ENCODE peak calls at places on chromosome 21, in ten cellular contexts. One of them, this sample, is unnamed.

GRCh38 chr21:28587748-28588147 is 404.9 kb downstream of the LTN1 start:
- DNase-seq in nephron progenitor cell: no peak
- DNase-seq in heart right ventricle: no peak
- DNase-seq in heart left ventricle: no peak
- DNase-seq in A549: no peak
- DNase-seq in hepatocyte: no peak
- DNase-seq in activated effector memory CD4-positive, alpha-beta T cell treated with anti-CD3 and anti-CD28 coated beads, Interleukin-2, amount 50 U/mL, for 16 hours: no peak
- DNase-seq in activated CD4-positive, alpha-beta T cell treated with anti-CD3 and anti-CD28 coated beads for 4 hours: no peak
- DNase-seq in NCI-H1694 treated with DMSO at 0.1 percent for 48 hours: no peak
- DNase-seq in stimulated activated CD8-positive, alpha-beta memory T cell treated with anti-CD3 and anti-CD28 coated beads, Interleukin-7, amount 100 ng/mL, for 1 hour: no peak
- DNase-seq in this sample: no peak

GRCh38 chr21:45116066-45116465 is 41.7 kb downstream of the ADARB1 start:
- DNase-seq in NCI-H1694 treated with DMSO at 0.1 percent for 48 hours: no peak
- DNase-seq in hepatocyte: no peak
- DNase-seq in A549: no peak
- DNase-seq in activated effector memory CD4-positive, alpha-beta T cell treated with anti-CD3 and anti-CD28 coated beads, Interleukin-2, amount 50 U/mL, for 16 hours: no peak
- DNase-seq in activated CD4-positive, alpha-beta T cell treated with anti-CD3 and anti-CD28 coated beads for 4 hours: no peak
- DNase-seq in stimulated activated CD8-positive, alpha-beta memory T cell treated with anti-CD3 and anti-CD28 coated beads, Interleukin-7, amount 100 ng/mL, for 1 hour: no peak
- DNase-seq in nephron progenitor cell: no peak
- DNase-seq in heart left ventricle: no peak
- DNase-seq in heart right ventricle: no peak
- DNase-seq in this sample: no peak

GRCh38 chr21:44908908-44909307 is 11.8 kb downstream of the ITGB2 start:
- DNase-seq in A549: no peak
- DNase-seq in NCI-H1694 treated with DMSO at 0.1 percent for 48 hours: no peak
- DNase-seq in heart right ventricle: peak
- DNase-seq in activated CD4-positive, alpha-beta T cell treated with anti-CD3 and anti-CD28 coated beads for 4 hours: no peak
- DNase-seq in activated effector memory CD4-positive, alpha-beta T cell treated with anti-CD3 and anti-CD28 coated beads, Interleukin-2, amount 50 U/mL, for 16 hours: no peak
- DNase-seq in hepatocyte: no peak
- DNase-seq in heart left ventricle: peak
- DNase-seq in stimulated activated CD8-positive, alpha-beta memory T cell treated with anti-CD3 and anti-CD28 coated beads, Interleukin-7, amount 100 ng/mL, for 1 hour: no peak
- DNase-seq in nephron progenitor cell: no peak
- DNase-seq in this sample: no peak

GRCh38 chr21:17925900-17926299 is 106.7 kb upstream of the C21orf91 start:
- DNase-seq in heart right ventricle: no peak
- DNase-seq in nephron progenitor cell: peak
- DNase-seq in heart left ventricle: no peak
- DNase-seq in stimulated activated CD8-positive, alpha-beta memory T cell treated with anti-CD3 and anti-CD28 coated beads, Interleukin-7, amount 100 ng/mL, for 1 hour: no peak
- DNase-seq in hepatocyte: peak
- DNase-seq in A549: no peak
- DNase-seq in activated CD4-positive, alpha-beta T cell treated with anti-CD3 and anti-CD28 coated beads for 4 hours: no peak
- DNase-seq in NCI-H1694 treated with DMSO at 0.1 percent for 48 hours: peak
- DNase-seq in activated effector memory CD4-positive, alpha-beta T cell treated with anti-CD3 and anti-CD28 coated beads, Interleukin-2, amount 50 U/mL, for 16 hours: no peak
- DNase-seq in this sample: no peak

GRCh38 chr21:31326478-31327247 is 17.4 kb downstream of the TIAM1 start:
- DNase-seq in NCI-H1694 treated with DMSO at 0.1 percent for 48 hours: peak
- DNase-seq in activated effector memory CD4-positive, alpha-beta T cell treated with anti-CD3 and anti-CD28 coated beads, Interleukin-2, amount 50 U/mL, for 16 hours: peak
- DNase-seq in hepatocyte: no peak
- DNase-seq in stimulated activated CD8-positive, alpha-beta memory T cell treated with anti-CD3 and anti-CD28 coated beads, Interleukin-7, amount 100 ng/mL, for 1 hour: no peak
- DNase-seq in nephron progenitor cell: no peak
- DNase-seq in A549: no peak
- DNase-seq in activated CD4-positive, alpha-beta T cell treated with anti-CD3 and anti-CD28 coated beads for 4 hours: peak
- DNase-seq in heart left ventricle: no peak
- DNase-seq in heart right ventricle: no peak
- DNase-seq in this sample: no peak

GRCh38 chr21:45615145-45615711 is 28.3 kb upstream of the PCBP3 start:
- DNase-seq in nephron progenitor cell: no peak
- DNase-seq in NCI-H1694 treated with DMSO at 0.1 percent for 48 hours: no peak
- DNase-seq in activated effector memory CD4-positive, alpha-beta T cell treated with anti-CD3 and anti-CD28 coated beads, Interleukin-2, amount 50 U/mL, for 16 hours: peak
- DNase-seq in hepatocyte: no peak
- DNase-seq in heart right ventricle: no peak
- DNase-seq in heart left ventricle: no peak
- DNase-seq in A549: no peak
- DNase-seq in stimulated activated CD8-positive, alpha-beta memory T cell treated with anti-CD3 and anti-CD28 coated beads, Interleukin-7, amount 100 ng/mL, for 1 hour: peak
- DNase-seq in activated CD4-positive, alpha-beta T cell treated with anti-CD3 and anti-CD28 coated beads for 4 hours: peak
- DNase-seq in this sample: no peak

GRCh38 chr21:41958886-41959563 is 5.2 kb upstream of the C2CD2 start:
- DNase-seq in activated CD4-positive, alpha-beta T cell treated with anti-CD3 and anti-CD28 coated beads for 4 hours: no peak
- DNase-seq in nephron progenitor cell: no peak
- DNase-seq in heart left ventricle: no peak
- DNase-seq in NCI-H1694 treated with DMSO at 0.1 percent for 48 hours: no peak
- DNase-seq in activated effector memory CD4-positive, alpha-beta T cell treated with anti-CD3 and anti-CD28 coated beads, Interleukin-2, amount 50 U/mL, for 16 hours: peak
- DNase-seq in hepatocyte: no peak
- DNase-seq in stimulated activated CD8-positive, alpha-beta memory T cell treated with anti-CD3 and anti-CD28 coated beads, Interleukin-7, amount 100 ng/mL, for 1 hour: no peak
- DNase-seq in heart right ventricle: no peak
- DNase-seq in A549: no peak
- DNase-seq in this sample: no peak

GRCh38 chr21:44437696-44438431 is 17.4 kb upstream of the LRRC3 start:
- DNase-seq in hepatocyte: no peak
- DNase-seq in activated CD4-positive, alpha-beta T cell treated with anti-CD3 and anti-CD28 coated beads for 4 hours: no peak
- DNase-seq in heart left ventricle: peak
- DNase-seq in A549: no peak
- DNase-seq in NCI-H1694 treated with DMSO at 0.1 percent for 48 hours: no peak
- DNase-seq in nephron progenitor cell: no peak
- DNase-seq in stimulated activated CD8-positive, alpha-beta memory T cell treated with anti-CD3 and anti-CD28 coated beads, Interleukin-7, amount 100 ng/mL, for 1 hour: no peak
- DNase-seq in activated effector memory CD4-positive, alpha-beta T cell treated with anti-CD3 and anti-CD28 coated beads, Interleukin-2, amount 50 U/mL, for 16 hours: peak
- DNase-seq in heart right ventricle: peak
- DNase-seq in this sample: no peak

GRCh38 chr21:45069711-45070110 is 4.7 kb upstream of the ADARB1 start:
- DNase-seq in heart right ventricle: no peak
- DNase-seq in A549: no peak
- DNase-seq in hepatocyte: no peak
- DNase-seq in activated effector memory CD4-positive, alpha-beta T cell treated with anti-CD3 and anti-CD28 coated beads, Interleukin-2, amount 50 U/mL, for 16 hours: peak
- DNase-seq in stimulated activated CD8-positive, alpha-beta memory T cell treated with anti-CD3 and anti-CD28 coated beads, Interleukin-7, amount 100 ng/mL, for 1 hour: no peak
- DNase-seq in activated CD4-positive, alpha-beta T cell treated with anti-CD3 and anti-CD28 coated beads for 4 hours: no peak
- DNase-seq in heart left ventricle: no peak
- DNase-seq in nephron progenitor cell: no peak
- DNase-seq in NCI-H1694 treated with DMSO at 0.1 percent for 48 hours: no peak
- DNase-seq in this sample: no peak

GRCh38 chr21:43824883-43825609 is 35.7 kb downstream of the RRP1 start:
- DNase-seq in activated CD4-positive, alpha-beta T cell treated with anti-CD3 and anti-CD28 coated beads for 4 hours: no peak
- DNase-seq in NCI-H1694 treated with DMSO at 0.1 percent for 48 hours: no peak
- DNase-seq in A549: no peak
- DNase-seq in heart right ventricle: no peak
- DNase-seq in hepatocyte: no peak
- DNase-seq in heart left ventricle: peak
- DNase-seq in stimulated activated CD8-positive, alpha-beta memory T cell treated with anti-CD3 and anti-CD28 coated beads, Interleukin-7, amount 100 ng/mL, for 1 hour: no peak
- DNase-seq in nephron progenitor cell: no peak
- DNase-seq in activated effector memory CD4-positive, alpha-beta T cell treated with anti-CD3 and anti-CD28 coated beads, Interleukin-2, amount 50 U/mL, for 16 hours: no peak
- DNase-seq in this sample: no peak

GRCh38 chr21:38505654-38506523 is 7.6 kb upstream of the ERG start:
- DNase-seq in activated CD4-positive, alpha-beta T cell treated with anti-CD3 and anti-CD28 coated beads for 4 hours: no peak
- DNase-seq in A549: peak
- DNase-seq in heart left ventricle: no peak
- DNase-seq in NCI-H1694 treated with DMSO at 0.1 percent for 48 hours: peak
- DNase-seq in hepatocyte: peak
- DNase-seq in activated effector memory CD4-positive, alpha-beta T cell treated with anti-CD3 and anti-CD28 coated beads, Interleukin-2, amount 50 U/mL, for 16 hours: no peak
- DNase-seq in heart right ventricle: no peak
- DNase-seq in stimulated activated CD8-positive, alpha-beta memory T cell treated with anti-CD3 and anti-CD28 coated beads, Interleukin-7, amount 100 ng/mL, for 1 hour: no peak
- DNase-seq in nephron progenitor cell: no peak
- DNase-seq in this sample: peak

GRCh38 chr21:29849735-29850176 is 90.0 kb downstream of the GRIK1 start:
- DNase-seq in heart right ventricle: no peak
- DNase-seq in stimulated activated CD8-positive, alpha-beta memory T cell treated with anti-CD3 and anti-CD28 coated beads, Interleukin-7, amount 100 ng/mL, for 1 hour: peak
- DNase-seq in activated effector memory CD4-positive, alpha-beta T cell treated with anti-CD3 and anti-CD28 coated beads, Interleukin-2, amount 50 U/mL, for 16 hours: peak
- DNase-seq in activated CD4-positive, alpha-beta T cell treated with anti-CD3 and anti-CD28 coated beads for 4 hours: peak
- DNase-seq in heart left ventricle: no peak
- DNase-seq in hepatocyte: peak
- DNase-seq in nephron progenitor cell: peak
- DNase-seq in NCI-H1694 treated with DMSO at 0.1 percent for 48 hours: peak
- DNase-seq in A549: peak
- DNase-seq in this sample: peak

GRCh38 chr21:32812035-32812434 is 40.5 kb upstream of the PAXBP1 start:
- DNase-seq in stimulated activated CD8-positive, alpha-beta memory T cell treated with anti-CD3 and anti-CD28 coated beads, Interleukin-7, amount 100 ng/mL, for 1 hour: no peak
- DNase-seq in activated CD4-positive, alpha-beta T cell treated with anti-CD3 and anti-CD28 coated beads for 4 hours: no peak
- DNase-seq in heart left ventricle: no peak
- DNase-seq in NCI-H1694 treated with DMSO at 0.1 percent for 48 hours: no peak
- DNase-seq in heart right ventricle: peak
- DNase-seq in A549: no peak
- DNase-seq in hepatocyte: no peak
- DNase-seq in nephron progenitor cell: no peak
- DNase-seq in activated effector memory CD4-positive, alpha-beta T cell treated with anti-CD3 and anti-CD28 coated beads, Interleukin-2, amount 50 U/mL, for 16 hours: no peak
- DNase-seq in this sample: no peak

GRCh38 chr21:14607262-14607661 is 61.1 kb upstream of the SAMSN1 start:
- DNase-seq in A549: no peak
- DNase-seq in nephron progenitor cell: no peak
- DNase-seq in NCI-H1694 treated with DMSO at 0.1 percent for 48 hours: no peak
- DNase-seq in activated effector memory CD4-positive, alpha-beta T cell treated with anti-CD3 and anti-CD28 coated beads, Interleukin-2, amount 50 U/mL, for 16 hours: no peak
- DNase-seq in activated CD4-positive, alpha-beta T cell treated with anti-CD3 and anti-CD28 coated beads for 4 hours: no peak
- DNase-seq in heart left ventricle: no peak
- DNase-seq in hepatocyte: no peak
- DNase-seq in stimulated activated CD8-positive, alpha-beta memory T cell treated with anti-CD3 and anti-CD28 coated beads, Interleukin-7, amount 100 ng/mL, for 1 hour: no peak
- DNase-seq in heart right ventricle: no peak
- DNase-seq in this sample: no peak

GRCh38 chr21:29196021-29196663 is 65.7 kb downstream of the MAP3K7CL start:
- DNase-seq in heart right ventricle: no peak
- DNase-seq in stimulated activated CD8-positive, alpha-beta memory T cell treated with anti-CD3 and anti-CD28 coated beads, Interleukin-7, amount 100 ng/mL, for 1 hour: peak
- DNase-seq in heart left ventricle: no peak
- DNase-seq in activated CD4-positive, alpha-beta T cell treated with anti-CD3 and anti-CD28 coated beads for 4 hours: peak
- DNase-seq in activated effector memory CD4-positive, alpha-beta T cell treated with anti-CD3 and anti-CD28 coated beads, Interleukin-2, amount 50 U/mL, for 16 hours: peak
- DNase-seq in nephron progenitor cell: no peak
- DNase-seq in A549: peak
- DNase-seq in NCI-H1694 treated with DMSO at 0.1 percent for 48 hours: no peak
- DNase-seq in hepatocyte: peak
- DNase-seq in this sample: peak

GRCh38 chr21:44006656-44007055 is 5.5 kb upstream of the TRAPPC10 start:
- DNase-seq in heart left ventricle: peak
- DNase-seq in activated CD4-positive, alpha-beta T cell treated with anti-CD3 and anti-CD28 coated beads for 4 hours: no peak
- DNase-seq in stimulated activated CD8-positive, alpha-beta memory T cell treated with anti-CD3 and anti-CD28 coated beads, Interleukin-7, amount 100 ng/mL, for 1 hour: no peak
- DNase-seq in A549: no peak
- DNase-seq in heart right ventricle: no peak
- DNase-seq in hepatocyte: no peak
- DNase-seq in NCI-H1694 treated with DMSO at 0.1 percent for 48 hours: no peak
- DNase-seq in activated effector memory CD4-positive, alpha-beta T cell treated with anti-CD3 and anti-CD28 coated beads, Interleukin-2, amount 50 U/mL, for 16 hours: no peak
- DNase-seq in nephron progenitor cell: no peak
- DNase-seq in this sample: no peak

GRCh38 chr21:15617968-15618367 is 111.8 kb upstream of the USP25 start:
- DNase-seq in heart right ventricle: no peak
- DNase-seq in hepatocyte: no peak
- DNase-seq in heart left ventricle: no peak
- DNase-seq in nephron progenitor cell: no peak
- DNase-seq in activated CD4-positive, alpha-beta T cell treated with anti-CD3 and anti-CD28 coated beads for 4 hours: no peak
- DNase-seq in A549: no peak
- DNase-seq in NCI-H1694 treated with DMSO at 0.1 percent for 48 hours: no peak
- DNase-seq in activated effector memory CD4-positive, alpha-beta T cell treated with anti-CD3 and anti-CD28 coated beads, Interleukin-2, amount 50 U/mL, for 16 hours: no peak
- DNase-seq in stimulated activated CD8-positive, alpha-beta memory T cell treated with anti-CD3 and anti-CD28 coated beads, Interleukin-7, amount 100 ng/mL, for 1 hour: no peak
- DNase-seq in this sample: no peak

GRCh38 chr21:41684381-41685245 is 82.2 kb downstream of the RIPK4 start:
- DNase-seq in heart right ventricle: no peak
- DNase-seq in NCI-H1694 treated with DMSO at 0.1 percent for 48 hours: no peak
- DNase-seq in heart left ventricle: no peak
- DNase-seq in activated CD4-positive, alpha-beta T cell treated with anti-CD3 and anti-CD28 coated beads for 4 hours: no peak
- DNase-seq in nephron progenitor cell: no peak
- DNase-seq in hepatocyte: peak
- DNase-seq in activated effector memory CD4-positive, alpha-beta T cell treated with anti-CD3 and anti-CD28 coated beads, Interleukin-2, amount 50 U/mL, for 16 hours: no peak
- DNase-seq in stimulated activated CD8-positive, alpha-beta memory T cell treated with anti-CD3 and anti-CD28 coated beads, Interleukin-7, amount 100 ng/mL, for 1 hour: no peak
- DNase-seq in A549: peak
- DNase-seq in this sample: peak

GRCh38 chr21:38299651-38300050 is 42.9 kb downstream of the KCNJ15 start:
- DNase-seq in heart right ventricle: no peak
- DNase-seq in nephron progenitor cell: no peak
- DNase-seq in heart left ventricle: no peak
- DNase-seq in A549: no peak
- DNase-seq in stimulated activated CD8-positive, alpha-beta memory T cell treated with anti-CD3 and anti-CD28 coated beads, Interleukin-7, amount 100 ng/mL, for 1 hour: no peak
- DNase-seq in activated CD4-positive, alpha-beta T cell treated with anti-CD3 and anti-CD28 coated beads for 4 hours: no peak
- DNase-seq in NCI-H1694 treated with DMSO at 0.1 percent for 48 hours: no peak
- DNase-seq in activated effector memory CD4-positive, alpha-beta T cell treated with anti-CD3 and anti-CD28 coated beads, Interleukin-2, amount 50 U/mL, for 16 hours: no peak
- DNase-seq in hepatocyte: no peak
- DNase-seq in this sample: no peak

GRCh38 chr21:45570826-45571601 is 28.8 kb upstream of the SLC19A1 start:
- DNase-seq in A549: no peak
- DNase-seq in heart left ventricle: no peak
- DNase-seq in stimulated activated CD8-positive, alpha-beta memory T cell treated with anti-CD3 and anti-CD28 coated beads, Interleukin-7, amount 100 ng/mL, for 1 hour: no peak
- DNase-seq in nephron progenitor cell: no peak
- DNase-seq in hepatocyte: no peak
- DNase-seq in activated CD4-positive, alpha-beta T cell treated with anti-CD3 and anti-CD28 coated beads for 4 hours: no peak
- DNase-seq in heart right ventricle: no peak
- DNase-seq in NCI-H1694 treated with DMSO at 0.1 percent for 48 hours: no peak
- DNase-seq in activated effector memory CD4-positive, alpha-beta T cell treated with anti-CD3 and anti-CD28 coated beads, Interleukin-2, amount 50 U/mL, for 16 hours: no peak
- DNase-seq in this sample: no peak

GRCh38 chr21:38831526-38832467 is 26.1 kb downstream of the ETS2 start:
- DNase-seq in activated CD4-positive, alpha-beta T cell treated with anti-CD3 and anti-CD28 coated beads for 4 hours: peak
- DNase-seq in hepatocyte: peak
- DNase-seq in A549: no peak
- DNase-seq in activated effector memory CD4-positive, alpha-beta T cell treated with anti-CD3 and anti-CD28 coated beads, Interleukin-2, amount 50 U/mL, for 16 hours: peak
- DNase-seq in heart right ventricle: no peak
- DNase-seq in stimulated activated CD8-positive, alpha-beta memory T cell treated with anti-CD3 and anti-CD28 coated beads, Interleukin-7, amount 100 ng/mL, for 1 hour: no peak
- DNase-seq in NCI-H1694 treated with DMSO at 0.1 percent for 48 hours: no peak
- DNase-seq in nephron progenitor cell: no peak
- DNase-seq in heart left ventricle: no peak
- DNase-seq in this sample: peak

GRCh38 chr21:45341779-45342178 is 54.1 kb upstream of the POFUT2 start:
- DNase-seq in heart right ventricle: no peak
- DNase-seq in NCI-H1694 treated with DMSO at 0.1 percent for 48 hours: no peak
- DNase-seq in activated CD4-positive, alpha-beta T cell treated with anti-CD3 and anti-CD28 coated beads for 4 hours: no peak
- DNase-seq in stimulated activated CD8-positive, alpha-beta memory T cell treated with anti-CD3 and anti-CD28 coated beads, Interleukin-7, amount 100 ng/mL, for 1 hour: no peak
- DNase-seq in hepatocyte: no peak
- DNase-seq in nephron progenitor cell: no peak
- DNase-seq in heart left ventricle: no peak
- DNase-seq in activated effector memory CD4-positive, alpha-beta T cell treated with anti-CD3 and anti-CD28 coated beads, Interleukin-2, amount 50 U/mL, for 16 hours: no peak
- DNase-seq in A549: no peak
- DNase-seq in this sample: no peak

GRCh38 chr21:44057960-44058651 is 46.0 kb downstream of the TRAPPC10 start:
- DNase-seq in hepatocyte: no peak
- DNase-seq in nephron progenitor cell: no peak
- DNase-seq in NCI-H1694 treated with DMSO at 0.1 percent for 48 hours: no peak
- DNase-seq in activated effector memory CD4-positive, alpha-beta T cell treated with anti-CD3 and anti-CD28 coated beads, Interleukin-2, amount 50 U/mL, for 16 hours: peak
- DNase-seq in activated CD4-positive, alpha-beta T cell treated with anti-CD3 and anti-CD28 coated beads for 4 hours: peak
- DNase-seq in A549: no peak
- DNase-seq in heart right ventricle: no peak
- DNase-seq in heart left ventricle: no peak
- DNase-seq in stimulated activated CD8-positive, alpha-beta memory T cell treated with anti-CD3 and anti-CD28 coated beads, Interleukin-7, amount 100 ng/mL, for 1 hour: no peak
- DNase-seq in this sample: no peak

GRCh38 chr21:45016491-45017375 is 57.6 kb upstream of the ADARB1 start:
- DNase-seq in A549: no peak
- DNase-seq in NCI-H1694 treated with DMSO at 0.1 percent for 48 hours: no peak
- DNase-seq in stimulated activated CD8-positive, alpha-beta memory T cell treated with anti-CD3 and anti-CD28 coated beads, Interleukin-7, amount 100 ng/mL, for 1 hour: no peak
- DNase-seq in heart right ventricle: peak
- DNase-seq in activated effector memory CD4-positive, alpha-beta T cell treated with anti-CD3 and anti-CD28 coated beads, Interleukin-2, amount 50 U/mL, for 16 hours: peak
- DNase-seq in nephron progenitor cell: no peak
- DNase-seq in heart left ventricle: peak
- DNase-seq in activated CD4-positive, alpha-beta T cell treated with anti-CD3 and anti-CD28 coated beads for 4 hours: no peak
- DNase-seq in hepatocyte: no peak
- DNase-seq in this sample: no peak

GRCh38 chr21:33495743-33496142 is 4.2 kb upstream of the DNAJC28 start:
- DNase-seq in nephron progenitor cell: no peak
- DNase-seq in hepatocyte: no peak
- DNase-seq in NCI-H1694 treated with DMSO at 0.1 percent for 48 hours: no peak
- DNase-seq in A549: no peak
- DNase-seq in stimulated activated CD8-positive, alpha-beta memory T cell treated with anti-CD3 and anti-CD28 coated beads, Interleukin-7, amount 100 ng/mL, for 1 hour: no peak
- DNase-seq in heart right ventricle: no peak
- DNase-seq in activated CD4-positive, alpha-beta T cell treated with anti-CD3 and anti-CD28 coated beads for 4 hours: no peak
- DNase-seq in heart left ventricle: no peak
- DNase-seq in activated effector memory CD4-positive, alpha-beta T cell treated with anti-CD3 and anti-CD28 coated beads, Interleukin-2, amount 50 U/mL, for 16 hours: no peak
- DNase-seq in this sample: no peak

GRCh38 chr21:43803558-43804300 is 14.4 kb downstream of the RRP1 start:
- DNase-seq in activated effector memory CD4-positive, alpha-beta T cell treated with anti-CD3 and anti-CD28 coated beads, Interleukin-2, amount 50 U/mL, for 16 hours: no peak
- DNase-seq in A549: no peak
- DNase-seq in NCI-H1694 treated with DMSO at 0.1 percent for 48 hours: no peak
- DNase-seq in heart left ventricle: peak
- DNase-seq in nephron progenitor cell: no peak
- DNase-seq in activated CD4-positive, alpha-beta T cell treated with anti-CD3 and anti-CD28 coated beads for 4 hours: no peak
- DNase-seq in heart right ventricle: no peak
- DNase-seq in hepatocyte: no peak
- DNase-seq in stimulated activated CD8-positive, alpha-beta memory T cell treated with anti-CD3 and anti-CD28 coated beads, Interleukin-7, amount 100 ng/mL, for 1 hour: no peak
- DNase-seq in this sample: no peak

GRCh38 chr21:33894736-33895288 is 20.8 kb downstream of the ATP5PO start:
- DNase-seq in heart right ventricle: peak
- DNase-seq in activated CD4-positive, alpha-beta T cell treated with anti-CD3 and anti-CD28 coated beads for 4 hours: peak
- DNase-seq in heart left ventricle: peak
- DNase-seq in A549: peak
- DNase-seq in hepatocyte: peak
- DNase-seq in nephron progenitor cell: peak
- DNase-seq in stimulated activated CD8-positive, alpha-beta memory T cell treated with anti-CD3 and anti-CD28 coated beads, Interleukin-7, amount 100 ng/mL, for 1 hour: peak
- DNase-seq in NCI-H1694 treated with DMSO at 0.1 percent for 48 hours: peak
- DNase-seq in activated effector memory CD4-positive, alpha-beta T cell treated with anti-CD3 and anti-CD28 coated beads, Interleukin-2, amount 50 U/mL, for 16 hours: peak
- DNase-seq in this sample: peak

GRCh38 chr21:24225432-24225831 is 1381.8 kb downstream of the MRPL39 start:
- DNase-seq in A549: no peak
- DNase-seq in hepatocyte: no peak
- DNase-seq in nephron progenitor cell: no peak
- DNase-seq in activated effector memory CD4-positive, alpha-beta T cell treated with anti-CD3 and anti-CD28 coated beads, Interleukin-2, amount 50 U/mL, for 16 hours: no peak
- DNase-seq in NCI-H1694 treated with DMSO at 0.1 percent for 48 hours: no peak
- DNase-seq in heart left ventricle: no peak
- DNase-seq in heart right ventricle: no peak
- DNase-seq in stimulated activated CD8-positive, alpha-beta memory T cell treated with anti-CD3 and anti-CD28 coated beads, Interleukin-7, amount 100 ng/mL, for 1 hour: no peak
- DNase-seq in activated CD4-positive, alpha-beta T cell treated with anti-CD3 and anti-CD28 coated beads for 4 hours: no peak
- DNase-seq in this sample: peak